ENCODE peak calls at places on chromosomes 1 and 21, in six cellular contexts. I is stomach, U is H1, L is upper lobe of left lung, C is ovary, Y is transverse colon. X is an unnamed sample. For H3K4me1, the result is how much of the 10 kb centered on the place peaks cover.

GRCh38 chr21:33843216-33843615 is 72.4 kb downstream of the ATP5PO start:
- DNase-seq in I (no peak), U (no peak), L (no peak), C (no peak), Y (no peak), X (no peak)

GRCh38 chr1:36366091-36366661 is 19.5 kb downstream of the STK40 start:
- DNase-seq in I (no peak), U (no peak), L (peak), C (peak), Y (no peak), X (no peak)

GRCh38 chr1:85297855-85298629 is 21.6 kb upstream of the BCL10 start:
- DNase-seq in I (peak), U (no peak), L (peak), C (peak), Y (no peak), X (no peak)

GRCh38 chr1:38915352-38915948 is 26.2 kb downstream of the RHBDL2 start:
- DNase-seq in I (no peak), U (no peak), L (no peak), C (no peak), Y (no peak), X (no peak)

GRCh38 chr21:19523066-19523465 is 1119.5 kb upstream of the TMPRSS15 start:
- DNase-seq in I (no peak), U (no peak), L (no peak), C (no peak), Y (no peak), X (no peak)

GRCh38 chr21:41678016-41678935 is 88.6 kb downstream of the RIPK4 start:
- DNase-seq in I (peak), U (no peak), L (peak), C (no peak), Y (peak), X (no peak)

GRCh38 chr21:17660862-17661261 is 48.2 kb upstream of the BTG3 start:
- DNase-seq in I (no peak), U (no peak), L (no peak), C (no peak), Y (no peak), X (no peak)

GRCh38 chr1:68291763-68292384 is 59.6 kb upstream of the WLS start:
- DNase-seq in I (no peak), U (no peak), L (no peak), C (no peak), Y (no peak), X (no peak)

GRCh38 chr1:81756872-81757271 is 43.9 kb upstream of the ADGRL2 start:
- DNase-seq in I (no peak), U (no peak), L (no peak), C (no peak), Y (no peak), X (no peak)

GRCh38 chr1:207848234-207848633 is 62.7 kb downstream of the CD34 start:
- DNase-seq in I (peak), U (no peak), L (peak), C (no peak), Y (peak), X (no peak)

GRCh38 chr1:9859252-9860014 is 35.7 kb upstream of the CLSTN1 start:
- DNase-seq in I (no peak), U (no peak), L (no peak), C (no peak), Y (no peak), X (no peak)

GRCh38 chr1:209106237-209106741 is 477.2 kb upstream of the CAMK1G start:
- DNase-seq in I (no peak), U (no peak), L (no peak), C (no peak), Y (no peak), X (no peak)

GRCh38 chr21:46219591-46220239 is 8.9 kb downstream of the LSS start:
- DNase-seq in I (no peak), U (no peak), L (no peak), C (no peak), Y (no peak), X (no peak)

GRCh38 chr1:2156866-2157265 is 37.7 kb downstream of the FAAP20 start:
- DNase-seq in I (no peak), U (no peak), L (no peak), C (no peak), Y (no peak), X (no peak)

GRCh38 chr1:185108324-185108723 is 48.4 kb downstream of the TRMT1L start:
- DNase-seq in I (no peak), U (no peak), L (no peak), C (no peak), Y (no peak), X (no peak)

GRCh38 chr1:28392027-28392652 is 22.6 kb downstream of the PHACTR4 start:
- DNase-seq in I (no peak), U (no peak), L (no peak), C (no peak), Y (no peak), X (no peak)

DNA sequence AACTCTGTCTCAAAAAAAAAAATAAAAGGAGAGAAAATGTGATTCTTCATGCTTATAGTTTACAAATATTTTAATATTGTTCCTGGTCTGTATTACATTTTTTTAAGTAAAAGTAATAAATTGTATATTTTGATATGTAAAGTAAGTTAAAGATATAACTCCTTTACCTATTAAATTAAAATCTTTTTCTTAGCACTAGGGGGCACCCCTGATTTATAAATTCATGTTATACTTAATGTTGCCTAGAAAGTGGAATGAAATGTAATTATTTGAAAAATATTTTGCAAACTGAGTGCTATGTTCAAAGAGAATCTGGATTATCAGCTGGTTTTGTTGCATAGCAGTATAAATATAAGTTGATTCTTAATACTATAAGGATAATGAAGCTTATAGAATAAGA is 49.2 kb downstream of the RALGPS2 start:
- DNase-seq in I (no peak), U (no peak), L (no peak), C (no peak), Y (no peak), X (no peak)
- TF ChIP-seq CTCF in I (no peak), U (no peak), L (no peak), C (peak), Y (peak), X (peak)

DNA sequence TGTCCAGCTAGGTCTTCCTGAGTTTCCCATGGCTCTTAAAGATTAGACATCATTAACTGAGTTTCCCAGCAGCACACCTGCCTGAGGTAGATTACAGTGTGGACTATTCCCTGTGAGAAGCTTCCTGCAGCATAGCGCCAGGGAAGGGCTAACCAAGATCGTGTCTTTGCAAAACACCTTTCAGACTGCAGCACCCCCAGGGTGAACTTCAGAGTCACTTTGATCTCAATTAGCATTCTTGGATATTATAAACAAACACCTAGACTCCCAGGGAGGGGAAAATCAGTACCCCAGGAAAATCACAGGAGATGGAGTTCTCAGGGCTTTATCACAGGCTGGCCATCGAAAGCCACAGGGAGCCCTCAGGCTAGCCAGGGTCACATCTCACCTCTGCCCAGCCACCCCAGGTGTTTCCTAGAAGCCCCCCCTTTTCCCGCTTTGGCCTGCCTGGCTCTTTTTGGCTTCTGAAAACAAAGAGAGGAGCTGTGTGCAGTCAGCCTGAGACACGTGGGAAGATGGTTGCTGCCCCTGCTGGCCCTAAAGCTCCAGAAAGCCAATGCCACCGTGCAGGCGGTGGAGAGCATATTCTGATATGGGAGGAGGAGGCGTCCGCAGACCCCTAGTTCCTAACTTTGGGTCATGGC is 18.6 kb upstream of the LBR start:
- DNase-seq in I (no peak), U (no peak), L (peak), C (no peak), Y (peak), X (no peak)
- H3K4me1 ChIP-seq in I (half or more), U (under half), L (half or more), C (under half), Y (half or more), X (half or more)

DNA sequence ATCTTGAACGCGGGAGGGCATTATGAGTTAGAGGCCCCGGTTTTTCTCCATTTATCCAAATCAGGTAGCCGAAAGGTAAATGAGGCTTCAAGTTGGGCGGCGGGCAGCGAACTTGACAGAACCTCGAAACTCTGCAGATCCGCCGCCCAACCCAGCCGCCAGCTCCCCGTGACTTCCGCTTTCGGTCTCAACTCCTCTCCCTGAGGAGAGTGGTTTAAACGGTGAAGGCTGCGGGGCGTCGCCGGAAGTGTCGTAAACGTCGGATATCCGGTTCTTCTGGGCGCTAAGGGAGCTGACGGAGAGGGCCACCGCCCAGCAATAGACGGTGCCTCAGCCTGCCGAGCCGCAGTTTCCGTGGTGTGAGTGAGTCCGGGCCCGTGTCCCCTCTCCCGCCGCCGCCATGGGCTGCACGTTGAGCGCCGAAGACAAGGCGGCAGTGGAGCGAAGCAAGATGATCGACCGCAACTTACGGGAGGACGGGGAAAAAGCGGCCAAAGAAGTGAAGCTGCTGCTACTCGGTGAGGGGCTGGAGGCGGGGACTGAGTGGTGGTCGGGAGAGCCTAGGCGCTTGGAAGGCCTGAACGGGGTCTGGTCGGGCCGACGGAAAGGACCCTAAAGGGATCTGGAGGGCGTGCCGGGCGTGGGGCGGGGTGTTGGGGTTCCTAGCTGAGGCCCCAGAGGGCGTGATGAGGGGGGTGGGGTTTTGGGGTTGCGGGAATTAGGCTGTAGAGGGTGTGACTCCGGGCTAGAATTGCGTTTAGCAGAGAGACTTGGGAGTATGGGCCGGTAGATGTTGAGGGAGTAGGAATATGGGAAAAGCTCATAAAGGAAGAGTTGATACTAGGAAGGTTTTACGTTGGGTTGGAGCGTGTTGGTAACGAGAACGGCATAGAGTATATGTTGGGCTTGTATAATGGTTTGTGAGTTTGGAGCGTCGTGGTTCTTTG is at the start of gene GNAI3:
- DNase-seq in I (peak), U (peak), L (peak), C (peak), Y (peak), X (peak)
- TF ChIP-seq EP300 in I (no peak), U (no peak), L (peak), C (no peak), Y (no peak), X (no peak)

DNA sequence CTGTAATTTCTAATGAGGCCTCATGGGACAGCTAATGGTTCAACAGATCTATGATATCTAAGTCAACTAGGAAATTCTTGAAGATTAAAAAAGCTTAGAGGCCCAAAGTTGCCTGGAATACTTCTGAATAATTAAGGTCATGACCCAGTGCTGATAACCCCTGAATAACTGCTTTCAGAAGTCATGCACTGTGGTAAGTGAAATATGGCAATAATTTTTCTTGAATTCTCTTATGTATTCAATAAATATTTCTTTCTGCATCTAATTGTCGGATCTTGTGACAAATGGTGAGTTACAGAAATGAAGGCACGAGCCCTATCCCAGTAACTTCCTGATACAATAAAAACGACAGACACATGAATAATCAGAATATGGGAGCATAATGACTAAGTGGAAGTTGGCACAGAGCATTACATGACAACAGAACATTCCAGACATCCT is 219.3 kb upstream of the GREM2 start:
- DNase-seq in I (no peak), U (no peak), L (no peak), C (no peak), Y (no peak), X (no peak)
- TF ChIP-seq CTCF in I (no peak), U (no peak), L (no peak), C (no peak), Y (no peak), X (no peak)

DNA sequence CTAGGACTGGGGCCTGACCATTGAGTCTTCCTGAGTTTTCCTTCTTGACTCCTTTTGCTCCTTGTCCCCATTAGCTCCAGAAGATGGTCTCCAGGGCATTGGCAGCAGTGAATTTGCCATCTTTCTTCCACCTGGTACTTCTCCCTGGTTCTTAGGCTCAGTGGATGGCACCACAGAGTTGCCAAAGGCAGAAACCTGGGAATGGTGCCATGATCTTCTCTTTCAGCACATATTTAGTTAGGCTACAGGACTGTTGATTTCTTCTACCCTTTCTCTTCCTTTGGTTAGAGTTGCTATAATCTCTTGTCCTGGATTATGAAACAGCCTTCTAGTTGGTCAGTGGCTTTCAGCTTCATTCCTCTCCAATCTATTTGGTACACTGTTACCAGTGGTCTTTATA is 6.2 kb downstream of the ZBTB40 start:
- DNase-seq in I (no peak), U (no peak), L (no peak), C (no peak), Y (no peak), X (no peak)
- H3K4me1 ChIP-seq in I (under half), U (under half), L (under half), C (under half), Y (under half), X (half or more)

DNA sequence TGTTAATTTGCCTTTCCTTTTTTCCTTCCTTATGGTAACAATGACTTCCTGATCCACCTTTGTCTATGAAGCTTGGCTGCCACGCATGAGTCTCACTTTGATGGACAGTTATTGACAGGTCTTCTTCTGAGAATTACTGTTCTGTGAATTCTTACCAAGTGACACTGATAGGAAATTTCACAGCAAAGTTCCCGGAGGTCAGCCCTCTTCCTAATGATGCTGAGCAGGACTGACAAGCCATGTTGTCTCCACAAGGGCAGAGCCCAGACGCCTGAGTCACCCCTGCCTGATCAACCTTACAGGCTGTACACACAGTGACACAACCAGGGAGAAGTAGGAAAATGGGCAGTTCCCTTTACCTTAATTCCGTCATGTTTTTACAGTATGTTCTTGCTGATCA is 44.2 kb downstream of the ZC3H11B start:
- DNase-seq in I (no peak), U (no peak), L (peak), C (no peak), Y (no peak), X (no peak)
- TF ChIP-seq EP300 in I (no peak), U (no peak), L (no peak), C (no peak), Y (no peak), X (no peak)

DNA sequence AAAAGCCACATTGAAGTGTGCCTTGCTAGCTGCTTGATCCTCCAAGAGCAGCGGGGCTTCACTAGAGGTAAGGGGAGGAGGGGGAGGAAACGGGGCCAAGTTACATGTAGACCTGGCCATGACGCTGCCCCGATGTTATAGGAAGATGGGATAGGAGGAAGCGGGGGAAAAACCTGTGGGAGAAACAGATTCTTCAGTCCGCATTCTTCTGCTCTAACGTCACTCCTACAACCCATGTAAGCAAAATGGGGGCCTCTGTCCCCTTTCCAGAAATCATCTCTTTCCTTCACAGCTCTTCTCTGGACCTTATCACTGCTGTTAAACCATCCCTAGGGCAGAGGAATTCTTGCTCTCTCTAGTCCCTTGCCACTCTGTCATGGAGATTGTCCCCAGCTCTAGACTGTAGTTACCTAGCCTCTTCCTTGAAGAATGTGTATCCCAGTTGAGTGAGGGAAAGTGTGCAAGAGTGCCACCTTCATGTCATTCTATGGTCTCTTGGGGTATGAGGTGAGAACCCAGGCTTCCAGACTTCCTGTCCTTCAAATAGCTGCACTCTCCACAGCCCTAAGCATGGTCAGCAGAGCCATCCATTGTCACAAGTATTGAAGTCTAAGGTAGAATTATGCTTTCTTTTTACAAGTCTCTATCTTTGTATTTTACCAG is 11.4 kb downstream of the PLEKHO1 start:
- DNase-seq in I (no peak), U (no peak), L (no peak), C (no peak), Y (no peak), X (no peak)
- TF ChIP-seq CTCF in I (no peak), U (no peak), L (no peak), C (no peak), Y (no peak), X (no peak)

GRCh38 chr1:18936814-18937481 is 19.5 kb downstream of the IFFO2 start:
- DNase-seq in I (no peak), U (no peak), L (no peak), C (no peak), Y (no peak), X (no peak)
- H3K4me1 ChIP-seq in I (under half), U (under half), L (half or more), C (under half), Y (under half), X (half or more)